ENCODE peak calls at places on chromosomes 13 and 19, in five cellular contexts. One of them, this sample, is unnamed.

GRCh38 chr19:14059652-14060155 is 2.2 kb downstream of the PALM3 start:
- DNase-seq in HepG2: peak
- DNase-seq in K562: peak
- DNase-seq in H1: no peak
- DNase-seq in GM12878: no peak
- DNase-seq in this sample: no peak

GRCh38 chr19:31296741-31297390 is 52.4 kb downstream of the TSHZ3 start:
- DNase-seq in GM12878: no peak
- DNase-seq in HepG2: no peak
- DNase-seq in K562: no peak
- DNase-seq in H1: no peak
- DNase-seq in this sample: no peak

GRCh38 chr13:33817513-33817842 is 471 bp upstream of the RFC3 start:
- DNase-seq in H1: no peak
- DNase-seq in K562: no peak
- DNase-seq in GM12878: no peak
- DNase-seq in HepG2: no peak
- DNase-seq in this sample: no peak

GRCh38 chr19:50067575-50067974 is 41.8 kb downstream of the ZNF473 start:
- DNase-seq in HepG2: no peak
- DNase-seq in K562: no peak
- DNase-seq in GM12878: no peak
- DNase-seq in H1: no peak
- DNase-seq in this sample: no peak

GRCh38 chr19:35141627-35142401 is 1.2 kb upstream of the FXYD7 start:
- DNase-seq in GM12878: no peak
- DNase-seq in K562: peak
- DNase-seq in HepG2: no peak
- DNase-seq in H1: no peak
- DNase-seq in this sample: no peak

GRCh38 chr13:38308736-38309135 is 40.9 kb upstream of the UFM1 start:
- DNase-seq in GM12878: no peak
- DNase-seq in HepG2: no peak
- DNase-seq in H1: no peak
- DNase-seq in K562: no peak
- DNase-seq in this sample: no peak

GRCh38 chr13:20525144-20525600 is 485 bp downstream of the CRYL1 start:
- DNase-seq in HepG2: peak
- DNase-seq in H1: no peak
- DNase-seq in K562: peak
- DNase-seq in GM12878: no peak
- DNase-seq in this sample: no peak

GRCh38 chr13:21039097-21039800 is 22.1 kb downstream of the LATS2 start:
- DNase-seq in GM12878: no peak
- DNase-seq in HepG2: no peak
- DNase-seq in K562: no peak
- DNase-seq in H1: no peak
- DNase-seq in this sample: no peak

GRCh38 chr19:42335374-42335936 is 10.0 kb downstream of the MEGF8 start:
- DNase-seq in K562: no peak
- DNase-seq in H1: no peak
- DNase-seq in HepG2: no peak
- DNase-seq in GM12878: no peak
- DNase-seq in this sample: no peak

GRCh38 chr19:48363810-48364563 is at the start of the genes SYNGR4 and TMEM143:
- DNase-seq in HepG2: peak
- DNase-seq in H1: peak
- DNase-seq in GM12878: peak
- DNase-seq in K562: peak
- DNase-seq in this sample: peak

GRCh38 chr13:64529874-64530485 is 2700.2 kb downstream of the PCDH9 start:
- DNase-seq in GM12878: no peak
- DNase-seq in H1: peak
- DNase-seq in K562: peak
- DNase-seq in HepG2: peak
- DNase-seq in this sample: peak

GRCh38 chr19:45428385-45429231 is 4.9 kb upstream of the ERCC1 start:
- DNase-seq in HepG2: no peak
- DNase-seq in GM12878: no peak
- DNase-seq in K562: peak
- DNase-seq in H1: no peak
- DNase-seq in this sample: no peak

GRCh38 chr19:48991823-48992570 is 1.1 kb downstream of the GYS1 start:
- DNase-seq in H1: no peak
- DNase-seq in GM12878: no peak
- DNase-seq in HepG2: no peak
- DNase-seq in K562: peak
- DNase-seq in this sample: no peak

GRCh38 chr19:56253737-56254136 is 18.8 kb upstream of the EDDM13 start:
- DNase-seq in K562: peak
- DNase-seq in GM12878: no peak
- DNase-seq in HepG2: peak
- DNase-seq in H1: no peak
- DNase-seq in this sample: peak

GRCh38 chr13:87003265-87003664 is 667.9 kb upstream of the SLITRK5 start:
- DNase-seq in H1: no peak
- DNase-seq in K562: no peak
- DNase-seq in HepG2: no peak
- DNase-seq in GM12878: no peak
- DNase-seq in this sample: no peak

GRCh38 chr13:33070713-33071112 is 54.5 kb downstream of the KL start:
- DNase-seq in H1: no peak
- DNase-seq in GM12878: no peak
- DNase-seq in K562: no peak
- DNase-seq in HepG2: no peak
- DNase-seq in this sample: no peak

GRCh38 chr19:14363203-14364097 is 17.8 kb upstream of the ADGRE5 start:
- DNase-seq in H1: peak
- DNase-seq in K562: peak
- DNase-seq in HepG2: peak
- DNase-seq in GM12878: no peak
- DNase-seq in this sample: peak

GRCh38 chr19:46718934-46719551 is 2.1 kb upstream of the PRKD2 start:
- DNase-seq in HepG2: no peak
- DNase-seq in K562: no peak
- DNase-seq in H1: no peak
- DNase-seq in GM12878: peak
- DNase-seq in this sample: no peak

GRCh38 chr13:78595819-78596700 is 7.3 kb downstream of the POU4F1 start:
- DNase-seq in GM12878: no peak
- DNase-seq in HepG2: peak
- DNase-seq in K562: no peak
- DNase-seq in H1: no peak
- DNase-seq in this sample: no peak

GRCh38 chr19:41565384-41565730 is 10.6 kb upstream of the CEACAM21 start:
- DNase-seq in GM12878: no peak
- DNase-seq in H1: no peak
- DNase-seq in HepG2: no peak
- DNase-seq in K562: no peak
- DNase-seq in this sample: no peak

GRCh38 chr19:12364391-12365093 is 941 bp downstream of the ZNF442 start:
- DNase-seq in K562: peak
- DNase-seq in HepG2: no peak
- DNase-seq in H1: no peak
- DNase-seq in GM12878: no peak
- DNase-seq in this sample: no peak

GRCh38 chr19:38647966-38648788 is 728 bp downstream of the ACTN4 start:
- DNase-seq in GM12878: no peak
- DNase-seq in K562: no peak
- DNase-seq in HepG2: no peak
- DNase-seq in H1: no peak
- DNase-seq in this sample: no peak

GRCh38 chr19:4589579-4590410 is 30.3 kb upstream of the SEMA6B start:
- DNase-seq in H1: no peak
- DNase-seq in K562: peak
- DNase-seq in GM12878: no peak
- DNase-seq in HepG2: peak
- DNase-seq in this sample: no peak

GRCh38 chr19:6141217-6141616 is 5.8 kb downstream of the ACSBG2 start:
- DNase-seq in GM12878: no peak
- DNase-seq in K562: peak
- DNase-seq in H1: no peak
- DNase-seq in HepG2: no peak
- DNase-seq in this sample: no peak

GRCh38 chr19:35462476-35462953 is 14.5 kb downstream of the FFAR2 start:
- DNase-seq in K562: no peak
- DNase-seq in HepG2: no peak
- DNase-seq in H1: no peak
- DNase-seq in GM12878: peak
- DNase-seq in this sample: no peak

GRCh38 chr13:22061806-22062391 is 391.0 kb downstream of the FGF9 start:
- DNase-seq in HepG2: no peak
- DNase-seq in H1: no peak
- DNase-seq in GM12878: peak
- DNase-seq in K562: no peak
- DNase-seq in this sample: no peak

GRCh38 chr19:23554548-23554947 is 132.5 kb downstream of the ZNF675 start:
- DNase-seq in K562: no peak
- DNase-seq in HepG2: no peak
- DNase-seq in GM12878: no peak
- DNase-seq in H1: no peak
- DNase-seq in this sample: no peak

GRCh38 chr19:21322528-21322927 is 6.7 kb downstream of the ZNF708 start:
- DNase-seq in K562: no peak
- DNase-seq in HepG2: no peak
- DNase-seq in GM12878: no peak
- DNase-seq in H1: no peak
- DNase-seq in this sample: no peak

GRCh38 chr13:27375686-27376326 is 48.6 kb upstream of the GTF3A start:
- DNase-seq in H1: no peak
- DNase-seq in K562: peak
- DNase-seq in GM12878: no peak
- DNase-seq in HepG2: peak
- DNase-seq in this sample: peak

GRCh38 chr13:29640665-29641064 is 45.2 kb upstream of the SLC7A1 start:
- DNase-seq in H1: no peak
- DNase-seq in K562: no peak
- DNase-seq in HepG2: no peak
- DNase-seq in GM12878: no peak
- DNase-seq in this sample: no peak

GRCh38 chr13:102903659-102904407 is 58.0 kb downstream of the ERCC5 start:
- DNase-seq in HepG2: no peak
- DNase-seq in K562: peak
- DNase-seq in GM12878: no peak
- DNase-seq in H1: no peak
- DNase-seq in this sample: no peak
- TF ChIP-seq RAD21 in HepG2: no peak
- TF ChIP-seq RAD21 in K562: peak
- TF ChIP-seq RAD21 in GM12878: peak
- TF ChIP-seq RAD21 in H1: peak
- TF ChIP-seq RAD21 in this sample: peak

GRCh38 chr13:24511824-24512207 is 762 bp downstream of the PARP4 start:
- DNase-seq in K562: no peak
- DNase-seq in GM12878: peak
- DNase-seq in H1: no peak
- DNase-seq in HepG2: no peak
- DNase-seq in this sample: no peak
- TF ChIP-seq ZNF274 in K562: no peak
- TF ChIP-seq ZNF274 in GM12878: no peak
- TF ChIP-seq ZNF274 in H1: no peak
- TF ChIP-seq ZNF274 in HepG2: no peak
- TF ChIP-seq ZNF274 in this sample: no peak

GRCh38 chr19:413756-414420 is 4.9 kb upstream of the C2CD4C start:
- DNase-seq in H1: no peak
- DNase-seq in HepG2: no peak
- DNase-seq in GM12878: no peak
- DNase-seq in K562: no peak
- DNase-seq in this sample: no peak
- TF ChIP-seq RAD21 in H1: no peak
- TF ChIP-seq RAD21 in HepG2: no peak
- TF ChIP-seq RAD21 in GM12878: no peak
- TF ChIP-seq RAD21 in K562: no peak
- TF ChIP-seq RAD21 in this sample: no peak

DNA sequence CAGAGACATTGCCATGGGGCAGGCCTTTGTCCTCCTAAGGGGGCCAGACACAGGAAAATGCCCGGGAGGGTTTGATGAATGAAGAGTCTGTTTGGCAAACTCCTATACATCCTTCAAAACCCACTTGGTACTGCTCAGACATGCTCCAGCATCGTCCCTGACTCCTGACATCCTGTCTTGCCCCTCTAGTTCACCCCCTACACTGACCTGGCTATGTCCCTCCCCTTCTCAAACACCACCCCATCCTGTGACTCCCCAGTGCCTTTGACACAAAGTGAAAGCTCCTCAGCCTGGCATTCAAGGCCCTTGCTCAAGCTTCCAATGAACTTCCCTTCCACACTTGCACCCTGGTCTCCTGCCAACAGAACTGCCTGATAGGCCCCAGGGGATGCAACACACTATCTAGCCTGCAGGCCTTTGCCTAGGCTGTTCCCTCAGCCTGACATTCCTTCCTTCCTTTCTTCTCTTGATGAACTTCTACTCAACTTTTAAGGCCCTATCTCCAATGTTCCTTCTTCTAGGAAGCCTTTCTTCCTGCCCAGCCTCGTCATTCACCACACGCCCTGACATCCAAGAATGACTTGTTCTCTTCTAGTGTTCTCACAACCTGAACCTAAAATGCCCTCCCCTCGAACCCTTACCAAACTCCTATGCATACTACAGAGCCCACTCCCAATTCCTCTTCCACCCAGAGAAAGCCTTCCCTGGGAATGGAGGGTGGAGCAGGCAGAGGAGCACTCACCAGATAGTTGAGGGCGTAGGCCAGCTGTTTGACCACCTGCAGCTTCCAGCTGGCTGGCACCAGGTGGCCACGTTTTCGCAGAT is 12.4 kb downstream of the JAK3 start:
- DNase-seq in K562: no peak
- DNase-seq in HepG2: no peak
- DNase-seq in GM12878: no peak
- DNase-seq in H1: no peak
- DNase-seq in this sample: no peak
- TF ChIP-seq ZNF274 in K562: no peak
- TF ChIP-seq ZNF274 in HepG2: no peak
- TF ChIP-seq ZNF274 in GM12878: no peak
- TF ChIP-seq ZNF274 in H1: no peak
- TF ChIP-seq ZNF274 in this sample: no peak

GRCh38 chr13:46487748-46488147 is 65.2 kb upstream of the LRCH1 start:
- DNase-seq in HepG2: no peak
- DNase-seq in H1: no peak
- DNase-seq in K562: no peak
- DNase-seq in GM12878: no peak
- DNase-seq in this sample: no peak
- TF ChIP-seq RAD21 in HepG2: no peak
- TF ChIP-seq RAD21 in H1: no peak
- TF ChIP-seq RAD21 in K562: no peak
- TF ChIP-seq RAD21 in GM12878: no peak
- TF ChIP-seq RAD21 in this sample: no peak

This sample was measured in HCT116.